ENCODE peak calls at places on chromosomes 13 and 19, in eight cellular contexts. Q is lower lobe of right lung, V is fibroblast of villous mesenchyme, N is ascending aorta, G is gastrocnemius medialis, B is BJ, O is foreskin fibroblast, T is osteocyte. E is an unnamed sample.

GRCh38 chr13:21478881-21479808 is 20.0 kb upstream of the ZDHHC20 start:
- DNase-seq in Q (no peak), V (peak; percentile 84), N (no peak), G (peak; percentile 29), B (peak; percentile 31), O (peak; percentile 85), T (no peak), E (peak; percentile 50)

GRCh38 chr13:43953370-43953769 is 73.7 kb downstream of the LACC1 start:
- DNase-seq in Q (no peak), V (no peak), N (no peak), G (no peak), B (no peak), O (no peak), T (no peak), E (no peak)

GRCh38 chr19:15177269-15178116 is 23.3 kb downstream of the NOTCH3 start:
- DNase-seq in Q (peak; percentile 90), V (peak; percentile 73), N (no peak), G (peak; percentile 48), B (peak; percentile 6), O (peak; percentile 89), T (peak; percentile 94), E (peak; percentile 19)

GRCh38 chr19:53606031-53606430 is 25.8 kb upstream of the DPRX start:
- DNase-seq in Q (no peak), V (no peak), N (no peak), G (no peak), B (no peak), O (no peak), T (no peak), E (no peak)

GRCh38 chr13:93959796-93960533 is 519.5 kb downstream of the DCT start:
- DNase-seq in Q (no peak), V (peak; percentile 19), N (no peak), G (no peak), B (no peak), O (peak; percentile 11), T (no peak), E (no peak)

GRCh38 chr19:3506384-3507340 is 551 bp downstream of the FZR1 start:
- DNase-seq in Q (peak; percentile 69), V (no peak), N (no peak), G (no peak), B (no peak), O (peak; percentile 49), T (no peak), E (no peak)

GRCh38 chr13:78121459-78122348 is 203.1 kb upstream of the EDNRB start:
- DNase-seq in Q (no peak), V (peak; percentile 79), N (no peak), G (peak; percentile 6), B (no peak), O (peak; percentile 71), T (no peak), E (peak; percentile 50)

GRCh38 chr13:97127842-97128241 is 94.3 kb upstream of the MBNL2 start:
- DNase-seq in Q (no peak), V (peak; percentile 67), N (no peak), G (no peak), B (no peak), O (no peak), T (no peak), E (no peak)

GRCh38 chr19:3699071-3699740 is 1.1 kb downstream of the PIP5K1C start:
- DNase-seq in Q (peak; percentile 74), V (peak; percentile 66), N (no peak), G (no peak), B (no peak), O (peak; percentile 82), T (no peak), E (peak; percentile 54)

GRCh38 chr19:50475101-50475568 is 1.2 kb upstream of the EMC10 start:
- DNase-seq in Q (no peak), V (no peak), N (no peak), G (no peak), B (no peak), O (no peak), T (no peak), E (no peak)

GRCh38 chr13:51330741-51331140 is 8.8 kb upstream of the SERPINE3 start:
- DNase-seq in Q (no peak), V (peak; percentile 23), N (no peak), G (no peak), B (no peak), O (no peak), T (no peak), E (no peak)

GRCh38 chr13:36143768-36144167 is 12.6 kb upstream of the DCLK1 start:
- DNase-seq in Q (no peak), V (no peak), N (no peak), G (no peak), B (no peak), O (no peak), T (no peak), E (no peak)

GRCh38 chr19:17577698-17578097 is 22.2 kb downstream of the COLGALT1 start:
- DNase-seq in Q (no peak), V (no peak), N (no peak), G (no peak), B (no peak), O (no peak), T (no peak), E (no peak)

GRCh38 chr19:3606690-3607289 is at the start of gene TBXA2R:
- DNase-seq in Q (peak; percentile 75), V (peak; percentile 56), N (peak; percentile 35), G (no peak), B (no peak), O (peak; percentile 82), T (no peak), E (no peak)

GRCh38 chr13:84864341-84864740 is 934.9 kb downstream of the SLITRK6 start:
- DNase-seq in Q (no peak), V (no peak), N (no peak), G (no peak), B (no peak), O (no peak), T (no peak), E (no peak)

GRCh38 chr13:113532156-113532806 is 41.8 kb upstream of the DCUN1D2 start:
- DNase-seq in Q (peak; percentile 25), V (no peak), N (no peak), G (no peak), B (no peak), O (no peak), T (no peak), E (no peak)

GRCh38 chr13:100399455-100399854 is 189.1 kb downstream of the GGACT start:
- DNase-seq in Q (no peak), V (no peak), N (no peak), G (no peak), B (no peak), O (no peak), T (no peak), E (no peak)

GRCh38 chr19:1941146-1942077 is at the start of gene CSNK1G2:
- DNase-seq in Q (peak; percentile 64), V (no peak), N (no peak), G (no peak), B (no peak), O (no peak), T (no peak), E (no peak)

GRCh38 chr13:20492641-20493040 is 33.0 kb downstream of the CRYL1 start:
- DNase-seq in Q (no peak), V (peak; percentile 30), N (no peak), G (no peak), B (no peak), O (peak; percentile 62), T (no peak), E (peak; percentile 7)

GRCh38 chr19:14632286-14632685 is 42.4 kb downstream of the ADGRE3 start:
- DNase-seq in Q (no peak), V (peak; percentile 19), N (no peak), G (no peak), B (no peak), O (peak; percentile 8), T (no peak), E (no peak)

GRCh38 chr19:35519291-35519690 is 5.8 kb upstream of the DMKN start:
- DNase-seq in Q (no peak), V (no peak), N (no peak), G (no peak), B (no peak), O (peak; percentile 81), T (no peak), E (no peak)

GRCh38 chr19:1862424-1863307 is 713 bp downstream of the KLF16 start:
- DNase-seq in Q (no peak), V (no peak), N (no peak), G (no peak), B (no peak), O (peak; percentile 63), T (no peak), E (no peak)

DNA sequence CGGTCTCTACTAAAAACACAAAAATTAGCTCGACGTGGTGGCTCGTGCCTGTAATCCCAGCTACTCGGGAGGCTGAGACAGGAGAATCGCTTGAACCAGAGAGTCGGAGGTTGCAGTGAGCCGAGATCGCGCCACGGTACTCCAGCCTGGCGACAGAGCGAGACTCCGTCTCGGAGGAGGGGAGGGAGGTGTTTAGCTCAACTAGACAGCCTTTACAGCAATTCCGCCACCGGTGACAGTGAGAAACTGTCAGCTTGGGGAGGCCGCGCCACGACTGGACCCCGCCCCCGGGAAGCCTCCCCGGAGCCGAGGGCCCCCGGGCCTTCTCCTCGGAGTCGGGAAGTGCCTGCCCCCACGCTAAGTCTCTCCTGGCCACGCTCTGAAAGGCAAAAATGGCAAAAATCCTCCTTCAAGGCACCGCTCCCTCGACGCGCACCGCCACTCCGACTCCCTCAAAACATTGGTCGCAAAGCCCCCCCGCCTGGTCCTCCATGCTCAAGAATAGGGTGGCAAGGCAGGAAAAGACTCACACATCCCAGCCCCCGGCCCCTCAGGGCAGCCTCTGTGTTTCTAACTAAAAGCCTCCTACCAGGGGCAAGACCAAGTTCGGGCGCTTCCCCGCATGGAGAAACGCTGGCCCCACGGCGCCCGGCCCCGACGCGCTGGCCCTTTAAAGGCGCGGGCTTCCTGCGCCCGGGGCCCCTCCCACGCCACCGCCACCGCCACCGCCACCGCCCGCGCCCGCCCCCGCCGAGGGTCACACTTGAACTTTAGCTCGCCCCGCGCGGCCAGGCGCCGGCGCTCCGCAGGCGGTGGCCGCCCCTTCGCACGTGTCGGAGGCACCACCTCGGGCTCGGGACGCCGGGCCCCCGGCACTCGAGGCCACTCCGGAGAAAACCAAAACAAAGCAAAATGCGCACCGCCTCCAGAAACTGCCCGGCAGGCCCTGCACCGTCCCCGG is 2.1 kb downstream of the FOXO1 start:
- DNase-seq in Q (peak; percentile 90), V (peak; percentile 53), N (no peak), G (peak; percentile 77), B (no peak), O (peak; percentile 64), T (no peak), E (no peak)
- TF ChIP-seq CTCF in Q (no peak), V (no peak), N (no peak), G (no peak), B (no peak), O (no peak), T (no peak), E (no peak)

GRCh38 chr13:41056996-41057711 is 4.2 kb upstream of the WBP4 start:
- DNase-seq in Q (no peak), V (no peak), N (no peak), G (no peak), B (no peak), O (no peak), T (no peak), E (no peak)
- TF ChIP-seq CTCF in Q (no peak), V (no peak), N (no peak), G (no peak), B (no peak), O (no peak), T (no peak), E (no peak)

GRCh38 chr19:45913874-45914830 is at the start of gene NANOS2:
- DNase-seq in Q (no peak), V (no peak), N (no peak), G (no peak), B (no peak), O (peak; percentile 9), T (no peak), E (no peak)
- TF ChIP-seq CTCF in Q (no peak), V (no peak), N (no peak), G (no peak), B (no peak), O (no peak), T (no peak), E (no peak)

GRCh38 chr13:42048625-42049453 is at the start of gene DGKH:
- DNase-seq in Q (peak; percentile 82), V (peak; percentile 89), N (peak; percentile 30), G (peak; percentile 71), B (no peak), O (peak; percentile 89), T (peak; percentile 89), E (peak; percentile 55)
- TF ChIP-seq CTCF in Q (peak; percentile 16), V (peak; percentile 23), N (no peak), G (no peak), B (no peak), O (no peak), T (peak; percentile 32), E (no peak)